ENCODE peak calls at places on chromosomes 11 and 22, in seven cellular contexts. One of them, this sample, is unnamed.
A peak's percentile ranks its signal among the peaks of the same experiment; 100 is the strongest.

GRCh38 chr22:42887523-42888507 is 30.7 kb upstream of the ARFGAP3 start:
- DNase-seq in H1: no peak
- DNase-seq in SK-N-SH: no peak
- DNase-seq in HepG2: no peak
- DNase-seq in GM12878: no peak
- DNase-seq in HCT116: no peak
- DNase-seq in K562: no peak
- DNase-seq in this sample: no peak

GRCh38 chr11:32396331-32396730 is 39.0 kb downstream of the WT1 start:
- DNase-seq in HCT116: no peak
- DNase-seq in GM12878: peak; percentile 27
- DNase-seq in H1: no peak
- DNase-seq in K562: no peak
- DNase-seq in SK-N-SH: no peak
- DNase-seq in HepG2: no peak
- DNase-seq in this sample: no peak

GRCh38 chr11:87739766-87740165 is 435.5 kb downstream of the RAB38 start:
- DNase-seq in GM12878: no peak
- DNase-seq in SK-N-SH: no peak
- DNase-seq in H1: no peak
- DNase-seq in K562: no peak
- DNase-seq in HCT116: no peak
- DNase-seq in HepG2: no peak
- DNase-seq in this sample: no peak

GRCh38 chr11:54930930-54931329 is 224.3 kb downstream of the OR4A5 start:
- DNase-seq in K562: no peak
- DNase-seq in H1: no peak
- DNase-seq in GM12878: no peak
- DNase-seq in SK-N-SH: no peak
- DNase-seq in HCT116: no peak
- DNase-seq in HepG2: no peak
- DNase-seq in this sample: no peak

GRCh38 chr11:85946221-85946620 is 91.0 kb downstream of the CCDC83 start:
- DNase-seq in GM12878: no peak
- DNase-seq in HCT116: no peak
- DNase-seq in H1: no peak
- DNase-seq in K562: no peak
- DNase-seq in SK-N-SH: no peak
- DNase-seq in HepG2: peak; percentile 49
- DNase-seq in this sample: no peak

GRCh38 chr11:86341382-86341781 is 33.3 kb upstream of the CCDC81 start:
- DNase-seq in HepG2: no peak
- DNase-seq in K562: no peak
- DNase-seq in GM12878: no peak
- DNase-seq in H1: no peak
- DNase-seq in HCT116: no peak
- DNase-seq in SK-N-SH: no peak
- DNase-seq in this sample: no peak

GRCh38 chr11:44627911-44628729 is 62.7 kb downstream of the CD82 start:
- DNase-seq in GM12878: no peak
- DNase-seq in HCT116: no peak
- DNase-seq in H1: no peak
- DNase-seq in K562: no peak
- DNase-seq in HepG2: no peak
- DNase-seq in SK-N-SH: peak; percentile 92
- DNase-seq in this sample: no peak

GRCh38 chr11:111344032-111344431 is 35.0 kb downstream of the POU2AF1 start:
- DNase-seq in K562: no peak
- DNase-seq in HepG2: no peak
- DNase-seq in HCT116: no peak
- DNase-seq in SK-N-SH: no peak
- DNase-seq in H1: no peak
- DNase-seq in GM12878: no peak
- DNase-seq in this sample: peak; percentile 52

GRCh38 chr11:66715346-66716085 is 13.5 kb downstream of the SPTBN2 start:
- DNase-seq in SK-N-SH: no peak
- DNase-seq in GM12878: no peak
- DNase-seq in H1: no peak
- DNase-seq in HCT116: no peak
- DNase-seq in HepG2: no peak
- DNase-seq in K562: no peak
- DNase-seq in this sample: no peak

GRCh38 chr11:83004855-83005556 is 66.7 kb downstream of the RAB30 start:
- DNase-seq in SK-N-SH: no peak
- DNase-seq in GM12878: no peak
- DNase-seq in K562: no peak
- DNase-seq in H1: no peak
- DNase-seq in HCT116: no peak
- DNase-seq in HepG2: no peak
- DNase-seq in this sample: no peak

GRCh38 chr11:5933116-5933515 is 8.9 kb upstream of the OR56A3 start:
- DNase-seq in GM12878: no peak
- DNase-seq in K562: no peak
- DNase-seq in SK-N-SH: no peak
- DNase-seq in HCT116: no peak
- DNase-seq in HepG2: no peak
- DNase-seq in H1: no peak
- DNase-seq in this sample: no peak

GRCh38 chr11:117315285-117316196 is 515 bp downstream of the BACE1 start:
- DNase-seq in HCT116: no peak
- DNase-seq in SK-N-SH: no peak
- DNase-seq in K562: no peak
- DNase-seq in GM12878: no peak
- DNase-seq in HepG2: no peak
- DNase-seq in H1: no peak
- DNase-seq in this sample: peak; percentile 31

GRCh38 chr11:69339041-69339733 is 45.2 kb downstream of the MYEOV start:
- DNase-seq in K562: no peak
- DNase-seq in H1: no peak
- DNase-seq in GM12878: no peak
- DNase-seq in HCT116: no peak
- DNase-seq in SK-N-SH: no peak
- DNase-seq in HepG2: no peak
- DNase-seq in this sample: no peak

GRCh38 chr11:69342588-69343330 is 48.8 kb downstream of the MYEOV start:
- DNase-seq in K562: no peak
- DNase-seq in GM12878: no peak
- DNase-seq in HepG2: no peak
- DNase-seq in SK-N-SH: no peak
- DNase-seq in H1: no peak
- DNase-seq in HCT116: no peak
- DNase-seq in this sample: no peak

GRCh38 chr11:69343401-69344321 is 49.7 kb downstream of the MYEOV start:
- DNase-seq in SK-N-SH: no peak
- DNase-seq in HepG2: no peak
- DNase-seq in GM12878: no peak
- DNase-seq in K562: no peak
- DNase-seq in H1: no peak
- DNase-seq in HCT116: no peak
- DNase-seq in this sample: no peak

GRCh38 chr11:69337211-69337721 is 43.3 kb downstream of the MYEOV start:
- DNase-seq in HepG2: no peak
- DNase-seq in HCT116: no peak
- DNase-seq in GM12878: peak; percentile 66
- DNase-seq in H1: no peak
- DNase-seq in K562: no peak
- DNase-seq in SK-N-SH: no peak
- DNase-seq in this sample: no peak

GRCh38 chr11:69339916-69340565 is 46.1 kb downstream of the MYEOV start:
- DNase-seq in SK-N-SH: no peak
- DNase-seq in K562: no peak
- DNase-seq in HepG2: no peak
- DNase-seq in H1: no peak
- DNase-seq in HCT116: no peak
- DNase-seq in GM12878: no peak
- DNase-seq in this sample: no peak
- TF ChIP-seq JUND in SK-N-SH: no peak
- TF ChIP-seq JUND in K562: no peak
- TF ChIP-seq JUND in HepG2: no peak
- TF ChIP-seq JUND in H1: no peak
- TF ChIP-seq JUND in HCT116: no peak
- TF ChIP-seq JUND in GM12878: no peak
- TF ChIP-seq JUND in this sample: no peak

DNA sequence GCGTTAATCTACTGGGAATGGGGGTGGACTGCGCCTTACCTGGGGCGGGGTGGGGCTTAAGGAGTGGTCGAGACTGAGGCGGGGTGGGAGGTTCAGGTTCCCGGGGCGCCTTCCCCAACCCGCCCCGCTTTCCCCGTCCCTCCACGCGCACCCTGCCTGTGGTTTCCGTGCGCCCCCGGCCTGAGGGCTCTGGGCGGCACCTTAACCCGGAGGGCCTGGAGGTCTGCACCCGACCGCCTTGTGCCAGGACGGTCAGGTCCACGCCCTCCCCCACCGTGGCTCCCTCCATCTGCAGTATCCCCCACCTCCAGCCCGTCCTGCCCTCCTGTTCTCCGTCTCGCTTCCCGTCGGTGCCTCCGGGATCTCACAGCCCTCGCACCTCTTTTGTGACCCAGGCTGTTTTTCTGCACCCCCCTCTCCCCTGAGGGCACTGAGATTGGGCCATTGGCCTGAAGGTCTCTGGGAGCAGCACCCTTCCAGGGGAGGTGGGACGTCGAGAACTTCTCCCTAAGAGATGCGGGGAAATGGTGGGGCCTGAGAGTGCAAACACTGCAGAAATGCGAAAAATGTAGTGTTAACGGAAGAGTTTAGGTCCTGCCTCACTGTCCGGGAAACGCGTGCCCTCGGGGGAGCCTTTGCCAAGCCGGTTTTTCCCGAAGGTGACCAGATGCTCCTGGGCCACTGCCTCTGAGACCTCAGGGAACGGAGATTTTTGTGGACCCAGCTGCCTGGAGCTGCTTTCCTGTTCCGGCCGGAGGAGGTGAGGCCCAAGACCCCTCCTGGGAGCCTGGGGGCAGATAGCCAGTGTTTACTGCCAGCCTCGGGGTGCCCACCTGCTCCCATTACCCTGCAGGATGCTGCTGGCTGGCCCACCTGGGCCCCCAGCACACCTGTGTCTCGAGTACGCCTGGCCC is 1.2 kb upstream of the ASCL2 start:
- DNase-seq in HCT116: no peak
- DNase-seq in GM12878: no peak
- DNase-seq in H1: peak; percentile 56
- DNase-seq in SK-N-SH: no peak
- DNase-seq in HepG2: no peak
- DNase-seq in K562: no peak
- DNase-seq in this sample: peak; percentile 59
- TF ChIP-seq JUND in HCT116: no peak
- TF ChIP-seq JUND in GM12878: no peak
- TF ChIP-seq JUND in H1: no peak
- TF ChIP-seq JUND in SK-N-SH: no peak
- TF ChIP-seq JUND in HepG2: no peak
- TF ChIP-seq JUND in K562: no peak
- TF ChIP-seq JUND in this sample: no peak

DNA sequence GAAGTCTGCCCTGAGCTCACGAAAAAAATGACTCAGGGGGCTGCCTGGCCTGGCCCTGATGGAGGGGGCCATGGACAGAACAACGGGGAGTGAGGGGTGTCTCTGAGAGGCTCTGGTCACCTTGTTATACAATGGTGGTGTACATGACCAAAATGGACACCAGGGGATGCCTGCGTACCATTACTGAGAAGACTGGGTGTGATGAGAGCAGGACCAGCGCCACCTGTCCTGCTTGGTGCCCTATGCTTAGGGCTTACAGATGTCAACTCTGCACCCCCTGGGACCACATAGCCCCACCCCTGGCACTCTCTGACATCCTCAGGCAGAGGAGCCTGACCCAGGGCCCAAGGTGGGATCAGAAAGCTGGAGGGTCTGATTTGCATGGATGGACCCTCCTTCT is 104.8 kb downstream of the ZNF280B start:
- DNase-seq in GM12878: no peak
- DNase-seq in SK-N-SH: no peak
- DNase-seq in K562: no peak
- DNase-seq in H1: no peak
- DNase-seq in HepG2: peak; percentile 25
- DNase-seq in HCT116: no peak
- DNase-seq in this sample: no peak
- TF ChIP-seq JUND in GM12878: no peak
- TF ChIP-seq JUND in SK-N-SH: no peak
- TF ChIP-seq JUND in K562: no peak
- TF ChIP-seq JUND in H1: no peak
- TF ChIP-seq JUND in HepG2: no peak
- TF ChIP-seq JUND in HCT116: no peak
- TF ChIP-seq JUND in this sample: no peak

GRCh38 chr11:65424200-65425104 is 1.9 kb downstream of the NEAT1 start:
- DNase-seq in HepG2: no peak
- DNase-seq in HCT116: no peak
- DNase-seq in GM12878: no peak
- DNase-seq in SK-N-SH: no peak
- DNase-seq in K562: no peak
- DNase-seq in H1: no peak
- DNase-seq in this sample: no peak
- TF ChIP-seq JUND in HepG2: no peak
- TF ChIP-seq JUND in HCT116: no peak
- TF ChIP-seq JUND in GM12878: no peak
- TF ChIP-seq JUND in SK-N-SH: peak; percentile 22
- TF ChIP-seq JUND in K562: no peak
- TF ChIP-seq JUND in H1: no peak
- TF ChIP-seq JUND in this sample: peak; percentile 7

GRCh38 chr22:46617250-46618103 is 2.7 kb upstream of the GRAMD4 start:
- DNase-seq in HepG2: no peak
- DNase-seq in SK-N-SH: no peak
- DNase-seq in K562: no peak
- DNase-seq in GM12878: no peak
- DNase-seq in H1: no peak
- DNase-seq in HCT116: no peak
- DNase-seq in this sample: no peak
- TF ChIP-seq JUND in HepG2: no peak
- TF ChIP-seq JUND in SK-N-SH: no peak
- TF ChIP-seq JUND in K562: no peak
- TF ChIP-seq JUND in GM12878: no peak
- TF ChIP-seq JUND in H1: no peak
- TF ChIP-seq JUND in HCT116: no peak
- TF ChIP-seq JUND in this sample: no peak

This sample was measured in T47D.